ENCODE peak calls at places on chromosomes 6 and 20, in six cellular contexts. One of them, this sample, is unnamed.

GRCh38 chr6:100906325-100906724 is 25.2 kb upstream of the ASCC3 start:
- DNase-seq in fibroblast of the conjunctiva: no peak
- DNase-seq in naive thymus-derived CD4-positive, alpha-beta T cell: no peak
- DNase-seq in naive thymus-derived CD8-positive, alpha-beta T cell: no peak
- DNase-seq in stimulated activated CD4-positive, alpha-beta T cell treated with anti-CD3 and anti-CD28 coated beads, Interleukin-12 subunit alpha, Interleukin-12 subunit beta, amount 100 ng/mL, for 4 hours: no peak
- DNase-seq in GM03348: no peak
- DNase-seq in this sample: no peak

GRCh38 chr6:129112591-129112990 is 229.7 kb downstream of the LAMA2 start:
- DNase-seq in naive thymus-derived CD8-positive, alpha-beta T cell: no peak
- DNase-seq in naive thymus-derived CD4-positive, alpha-beta T cell: no peak
- DNase-seq in stimulated activated CD4-positive, alpha-beta T cell treated with anti-CD3 and anti-CD28 coated beads, Interleukin-12 subunit alpha, Interleukin-12 subunit beta, amount 100 ng/mL, for 4 hours: no peak
- DNase-seq in fibroblast of the conjunctiva: no peak
- DNase-seq in GM03348: no peak
- DNase-seq in this sample: no peak

GRCh38 chr6:5995705-5996686 is 10.7 kb downstream of the NRN1 start:
- DNase-seq in GM03348: peak
- DNase-seq in naive thymus-derived CD8-positive, alpha-beta T cell: peak
- DNase-seq in naive thymus-derived CD4-positive, alpha-beta T cell: no peak
- DNase-seq in fibroblast of the conjunctiva: peak
- DNase-seq in stimulated activated CD4-positive, alpha-beta T cell treated with anti-CD3 and anti-CD28 coated beads, Interleukin-12 subunit alpha, Interleukin-12 subunit beta, amount 100 ng/mL, for 4 hours: no peak
- DNase-seq in this sample: no peak

GRCh38 chr6:24910850-24911712 is 24.7 kb downstream of the RIPOR2 start:
- DNase-seq in fibroblast of the conjunctiva: no peak
- DNase-seq in stimulated activated CD4-positive, alpha-beta T cell treated with anti-CD3 and anti-CD28 coated beads, Interleukin-12 subunit alpha, Interleukin-12 subunit beta, amount 100 ng/mL, for 4 hours: peak
- DNase-seq in GM03348: peak
- DNase-seq in naive thymus-derived CD4-positive, alpha-beta T cell: peak
- DNase-seq in naive thymus-derived CD8-positive, alpha-beta T cell: peak
- DNase-seq in this sample: peak

GRCh38 chr6:157380779-157381561 is at the start of gene ZDHHC14:
- DNase-seq in naive thymus-derived CD4-positive, alpha-beta T cell: peak
- DNase-seq in stimulated activated CD4-positive, alpha-beta T cell treated with anti-CD3 and anti-CD28 coated beads, Interleukin-12 subunit alpha, Interleukin-12 subunit beta, amount 100 ng/mL, for 4 hours: peak
- DNase-seq in naive thymus-derived CD8-positive, alpha-beta T cell: peak
- DNase-seq in GM03348: peak
- DNase-seq in fibroblast of the conjunctiva: peak
- DNase-seq in this sample: peak

GRCh38 chr20:50260480-50261221 is 70.0 kb downstream of the CEBPB start:
- DNase-seq in GM03348: no peak
- DNase-seq in naive thymus-derived CD8-positive, alpha-beta T cell: no peak
- DNase-seq in stimulated activated CD4-positive, alpha-beta T cell treated with anti-CD3 and anti-CD28 coated beads, Interleukin-12 subunit alpha, Interleukin-12 subunit beta, amount 100 ng/mL, for 4 hours: no peak
- DNase-seq in fibroblast of the conjunctiva: no peak
- DNase-seq in naive thymus-derived CD4-positive, alpha-beta T cell: no peak
- DNase-seq in this sample: no peak

GRCh38 chr6:35920793-35921732 is at the start of gene SRPK1:
- DNase-seq in naive thymus-derived CD4-positive, alpha-beta T cell: peak
- DNase-seq in GM03348: peak
- DNase-seq in fibroblast of the conjunctiva: peak
- DNase-seq in stimulated activated CD4-positive, alpha-beta T cell treated with anti-CD3 and anti-CD28 coated beads, Interleukin-12 subunit alpha, Interleukin-12 subunit beta, amount 100 ng/mL, for 4 hours: peak
- DNase-seq in naive thymus-derived CD8-positive, alpha-beta T cell: peak
- DNase-seq in this sample: peak

GRCh38 chr20:54088430-54088829 is 18.0 kb upstream of the BCAS1 start:
- DNase-seq in stimulated activated CD4-positive, alpha-beta T cell treated with anti-CD3 and anti-CD28 coated beads, Interleukin-12 subunit alpha, Interleukin-12 subunit beta, amount 100 ng/mL, for 4 hours: no peak
- DNase-seq in naive thymus-derived CD8-positive, alpha-beta T cell: no peak
- DNase-seq in fibroblast of the conjunctiva: no peak
- DNase-seq in GM03348: peak
- DNase-seq in naive thymus-derived CD4-positive, alpha-beta T cell: no peak
- DNase-seq in this sample: no peak

GRCh38 chr6:30480536-30481156 is 8.7 kb upstream of the HLA-E start:
- DNase-seq in naive thymus-derived CD8-positive, alpha-beta T cell: peak
- DNase-seq in stimulated activated CD4-positive, alpha-beta T cell treated with anti-CD3 and anti-CD28 coated beads, Interleukin-12 subunit alpha, Interleukin-12 subunit beta, amount 100 ng/mL, for 4 hours: no peak
- DNase-seq in fibroblast of the conjunctiva: no peak
- DNase-seq in GM03348: no peak
- DNase-seq in naive thymus-derived CD4-positive, alpha-beta T cell: peak
- DNase-seq in this sample: peak

GRCh38 chr6:42100029-42100901 is 42.2 kb downstream of the C6orf132 start:
- DNase-seq in naive thymus-derived CD4-positive, alpha-beta T cell: no peak
- DNase-seq in GM03348: peak
- DNase-seq in naive thymus-derived CD8-positive, alpha-beta T cell: no peak
- DNase-seq in stimulated activated CD4-positive, alpha-beta T cell treated with anti-CD3 and anti-CD28 coated beads, Interleukin-12 subunit alpha, Interleukin-12 subunit beta, amount 100 ng/mL, for 4 hours: no peak
- DNase-seq in fibroblast of the conjunctiva: no peak
- DNase-seq in this sample: no peak

GRCh38 chr20:17557675-17558006 is 12.2 kb upstream of the DSTN start:
- DNase-seq in stimulated activated CD4-positive, alpha-beta T cell treated with anti-CD3 and anti-CD28 coated beads, Interleukin-12 subunit alpha, Interleukin-12 subunit beta, amount 100 ng/mL, for 4 hours: no peak
- DNase-seq in naive thymus-derived CD4-positive, alpha-beta T cell: no peak
- DNase-seq in fibroblast of the conjunctiva: no peak
- DNase-seq in naive thymus-derived CD8-positive, alpha-beta T cell: no peak
- DNase-seq in GM03348: peak
- DNase-seq in this sample: no peak